ENCODE peak calls at places on chromosomes 5 and 9, in ten cellular contexts. P, G, T, I, M, Y, S, L, B and Q are unnamed samples.

GRCh38 chr9:92276223-92277007 is 17.1 kb downstream of the IARS1 start:
- DNase-seq in P (no peak), G (no peak), T (no peak), I (no peak), M (no peak), Y (peak), S (no peak), L (no peak), B (no peak), Q (no peak)

GRCh38 chr9:134951461-134951860 is 33.7 kb upstream of the FCN1 start:
- DNase-seq in P (no peak), G (no peak), T (peak), I (no peak), M (no peak), Y (no peak), S (no peak), L (no peak), B (no peak), Q (no peak)

GRCh38 chr9:72476617-72477375 is 44.6 kb upstream of the TMC1 start:
- DNase-seq in P (peak), G (no peak), T (no peak), I (no peak), M (no peak), Y (no peak), S (no peak), L (no peak), B (no peak), Q (no peak)

GRCh38 chr5:157948738-157949410 is 89.9 kb upstream of the CLINT1 start:
- DNase-seq in P (peak), G (peak), T (peak), I (peak), M (peak), Y (peak), S (peak), L (peak), B (peak), Q (peak)

GRCh38 chr5:51990661-51991180 is 607.5 kb downstream of the ISL1 start:
- DNase-seq in P (no peak), G (no peak), T (no peak), I (no peak), M (no peak), Y (no peak), S (no peak), L (no peak), B (no peak), Q (no peak)

GRCh38 chr5:123485275-123485674 is 26.7 kb upstream of the CSNK1G3 start:
- DNase-seq in P (no peak), G (no peak), T (no peak), I (no peak), M (no peak), Y (no peak), S (no peak), L (no peak), B (no peak), Q (no peak)

GRCh38 chr5:36305571-36306326 is 4.0 kb upstream of the RANBP3L start:
- DNase-seq in P (no peak), G (no peak), T (no peak), I (peak), M (peak), Y (peak), S (peak), L (no peak), B (peak), Q (peak)

GRCh38 chr5:19902316-19902934 is 85.6 kb downstream of the CDH18 start:
- DNase-seq in P (no peak), G (no peak), T (no peak), I (peak), M (no peak), Y (no peak), S (no peak), L (no peak), B (no peak), Q (no peak)

GRCh38 chr5:168269950-168270349 is 21.5 kb upstream of the WWC1 start:
- DNase-seq in P (no peak), G (no peak), T (no peak), I (no peak), M (no peak), Y (no peak), S (no peak), L (no peak), B (no peak), Q (no peak)

GRCh38 chr9:20043035-20043434 is 254.2 kb upstream of the SLC24A2 start:
- DNase-seq in P (no peak), G (no peak), T (no peak), I (no peak), M (no peak), Y (no peak), S (no peak), L (no peak), B (no peak), Q (no peak)

GRCh38 chr9:13049223-13049622 is 230.3 kb downstream of the MPDZ start:
- DNase-seq in P (no peak), G (no peak), T (no peak), I (no peak), M (no peak), Y (no peak), S (no peak), L (no peak), B (no peak), Q (no peak)

GRCh38 chr5:61280766-61281427 is 51.2 kb upstream of the ZSWIM6 start:
- DNase-seq in P (no peak), G (no peak), T (no peak), I (no peak), M (no peak), Y (no peak), S (no peak), L (no peak), B (no peak), Q (no peak)

GRCh38 chr9:78406146-78406545 is 109.2 kb downstream of the PSAT1 start:
- DNase-seq in P (no peak), G (no peak), T (no peak), I (no peak), M (no peak), Y (no peak), S (no peak), L (no peak), B (no peak), Q (no peak)

GRCh38 chr9:785997-786396 is 55.5 kb upstream of the DMRT1 start:
- DNase-seq in P (no peak), G (no peak), T (peak), I (no peak), M (no peak), Y (no peak), S (no peak), L (no peak), B (no peak), Q (no peak)

GRCh38 chr5:175717837-175718236 is 60.0 kb downstream of the HRH2 start:
- DNase-seq in P (no peak), G (no peak), T (peak), I (no peak), M (no peak), Y (no peak), S (no peak), L (no peak), B (no peak), Q (no peak)

GRCh38 chr5:167381457-167381856 is 910.0 kb upstream of the WWC1 start:
- DNase-seq in P (no peak), G (no peak), T (no peak), I (no peak), M (no peak), Y (no peak), S (no peak), L (no peak), B (no peak), Q (no peak)

GRCh38 chr5:158807947-158808346 is 291.8 kb downstream of the EBF1 start:
- DNase-seq in P (no peak), G (no peak), T (no peak), I (no peak), M (no peak), Y (no peak), S (peak), L (no peak), B (no peak), Q (no peak)

GRCh38 chr9:15150939-15151338 is 156.1 kb downstream of the TTC39B start:
- DNase-seq in P (no peak), G (no peak), T (no peak), I (no peak), M (no peak), Y (no peak), S (no peak), L (no peak), B (no peak), Q (no peak)

GRCh38 chr5:160001457-160001856 is 7.5 kb upstream of the TTC1 start:
- DNase-seq in P (no peak), G (no peak), T (no peak), I (no peak), M (no peak), Y (no peak), S (no peak), L (no peak), B (no peak), Q (no peak)

GRCh38 chr5:124746916-124747769 is 704 bp upstream of the ZNF608 start:
- DNase-seq in P (no peak), G (no peak), T (peak), I (peak), M (no peak), Y (peak), S (peak), L (no peak), B (peak), Q (peak)

GRCh38 chr5:175696139-175696854 is 38.4 kb downstream of the HRH2 start:
- DNase-seq in P (peak), G (peak), T (no peak), I (peak), M (peak), Y (peak), S (peak), L (peak), B (peak), Q (peak)